ENCODE peak calls at places on chromosomes 3 and 15, in six cellular contexts. P is thyroid gland, Q is A549, U is stomach, C is body of pancreas, H is HCT116. I is an unnamed sample.

GRCh38 chr3:112744068-112744467 is 102.6 kb downstream of the CD200R1L start:
- DNase-seq in C (no peak), P (no peak), H (no peak), Q (no peak), U (no peak), I (no peak)

GRCh38 chr3:51559961-51560360 is 21.4 kb downstream of the RAD54L2 start:
- DNase-seq in C (no peak), H (no peak), P (no peak), U (no peak), Q (no peak), I (no peak)

GRCh38 chr3:112767177-112767576 is 79.5 kb downstream of the CD200R1L start:
- DNase-seq in Q (no peak), U (no peak), H (no peak), C (peak; percentile 40), P (no peak), I (no peak)

GRCh38 chr3:124587053-124587408 is 143.2 kb upstream of the UMPS start:
- DNase-seq in H (no peak), U (peak; percentile 71), P (peak; percentile 36), C (peak; percentile 79), Q (no peak), I (no peak)

GRCh38 chr3:57787867-57788623 is 31.9 kb downstream of the SLMAP start:
- DNase-seq in H (no peak), C (no peak), U (no peak), Q (no peak), P (no peak), I (no peak)

GRCh38 chr3:55166577-55167555 is 239.0 kb upstream of the LRTM1 start:
- DNase-seq in H (no peak), Q (no peak), P (peak; percentile 83), C (no peak), U (peak; percentile 61), I (no peak)

GRCh38 chr15:72375501-72375845 is 341 bp downstream of the HEXA start:
- DNase-seq in U (peak; percentile 77), P (peak; percentile 75), H (no peak), Q (no peak), C (peak; percentile 74), I (peak; percentile 41)

GRCh38 chr3:95645291-95645690 is 1169.1 kb upstream of the EPHA6 start:
- DNase-seq in H (no peak), C (no peak), Q (no peak), U (no peak), P (no peak), I (no peak)

GRCh38 chr3:56795097-56795806 is 6.5 kb downstream of the ARHGEF3 start:
- DNase-seq in U (no peak), Q (no peak), C (peak; percentile 56), P (no peak), H (no peak), I (no peak)

GRCh38 chr3:20406621-20407020 is 220.6 kb upstream of the SGO1 start:
- DNase-seq in C (no peak), P (no peak), Q (no peak), H (no peak), U (no peak), I (no peak)

GRCh38 chr15:66713843-66714508 is 11.9 kb downstream of the SMAD6 start:
- DNase-seq in Q (no peak), P (no peak), H (no peak), U (no peak), C (no peak), I (no peak)

GRCh38 chr3:14140668-14141067 is 15.8 kb downstream of the TMEM43 start:
- DNase-seq in H (no peak), U (no peak), P (no peak), C (no peak), Q (no peak), I (no peak)

GRCh38 chr3:14142567-14143270 is 17.9 kb downstream of the TMEM43 start:
- DNase-seq in P (no peak), Q (no peak), U (no peak), H (no peak), C (no peak), I (no peak)

GRCh38 chr3:14141144-14141543 is 16.3 kb downstream of the TMEM43 start:
- DNase-seq in P (no peak), H (no peak), Q (no peak), U (no peak), C (no peak), I (no peak)

GRCh38 chr3:14143271-14143605 is 18.4 kb downstream of the TMEM43 start:
- DNase-seq in H (no peak), U (no peak), P (no peak), C (no peak), Q (no peak), I (no peak)

GRCh38 chr3:14141602-14142315 is 16.9 kb downstream of the TMEM43 start:
- DNase-seq in C (no peak), Q (no peak), P (peak; percentile 52), H (no peak), U (no peak), I (no peak)
- H3K4me1 ChIP-seq in C (peaks cover 22% of the 10 kb centered on the region), Q (peaks cover 36% of the 10 kb centered on the region), P (peaks cover 23% of the 10 kb centered on the region), H (peaks cover 36% of the 10 kb centered on the region), U (peaks cover 33% of the 10 kb centered on the region), I (no peaks in the 10 kb centered on the region)

DNA sequence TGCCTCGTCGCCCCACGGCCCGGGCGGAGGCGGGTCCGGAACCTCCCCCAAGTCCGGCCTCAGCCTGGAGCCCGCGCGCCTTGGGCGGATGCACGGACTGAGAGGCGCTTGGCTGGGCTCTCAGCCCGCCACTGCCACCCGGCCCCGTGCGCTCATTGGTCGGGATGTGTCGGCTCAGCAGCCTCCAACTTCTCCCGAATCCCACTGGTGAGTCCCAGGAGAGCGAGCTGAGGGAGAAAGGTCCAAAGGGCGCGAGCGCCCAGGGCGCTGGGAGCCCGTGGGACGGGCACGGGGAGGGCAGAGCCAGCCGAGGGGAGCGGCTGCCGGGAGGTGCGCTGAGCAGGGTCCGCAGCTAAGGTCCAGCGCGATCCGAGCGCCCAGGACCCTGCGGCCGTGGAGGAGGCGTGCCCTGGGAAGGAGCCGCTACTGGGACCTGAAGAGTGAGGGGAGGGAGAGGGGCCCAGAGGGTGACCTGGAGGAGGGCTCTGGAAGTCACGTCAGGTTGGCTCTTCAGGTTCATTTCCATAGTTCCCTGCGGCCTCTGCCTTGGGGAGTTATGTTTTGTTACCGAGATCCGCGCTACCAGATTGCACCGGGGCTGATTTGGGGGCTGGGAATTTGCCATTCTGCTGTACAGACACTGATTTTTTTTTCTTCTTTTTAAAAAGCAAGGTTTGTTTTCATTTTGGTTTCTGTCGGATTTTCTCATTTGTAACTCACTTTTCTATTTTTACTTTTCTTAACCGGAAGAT is at the start of gene MME:
- DNase-seq in C (peak; percentile 2), P (peak; percentile 27), H (no peak), U (peak; percentile 34), Q (no peak), I (peak; percentile 52)
- TF ChIP-seq POLR2A in C (no peak), P (no peak), H (no peak), U (no peak), Q (no peak), I (peak; percentile 21)

GRCh38 chr3:62873672-62874397 is 1.4 kb downstream of the CADPS start:
- DNase-seq in Q (peak; percentile 13), U (no peak), P (peak; percentile 37), H (no peak), C (peak; percentile 58), I (peak; percentile 24)
- H3K4me3 ChIP-seq in Q (peak overlapping the region; percentile 48), U (peak overlapping the region; percentile 46), P (peak overlapping the region; percentile 29), H (no peak overlapping the region), C (peak overlapping the region; percentile 54), I (peak overlapping the region; percentile 37)

DNA sequence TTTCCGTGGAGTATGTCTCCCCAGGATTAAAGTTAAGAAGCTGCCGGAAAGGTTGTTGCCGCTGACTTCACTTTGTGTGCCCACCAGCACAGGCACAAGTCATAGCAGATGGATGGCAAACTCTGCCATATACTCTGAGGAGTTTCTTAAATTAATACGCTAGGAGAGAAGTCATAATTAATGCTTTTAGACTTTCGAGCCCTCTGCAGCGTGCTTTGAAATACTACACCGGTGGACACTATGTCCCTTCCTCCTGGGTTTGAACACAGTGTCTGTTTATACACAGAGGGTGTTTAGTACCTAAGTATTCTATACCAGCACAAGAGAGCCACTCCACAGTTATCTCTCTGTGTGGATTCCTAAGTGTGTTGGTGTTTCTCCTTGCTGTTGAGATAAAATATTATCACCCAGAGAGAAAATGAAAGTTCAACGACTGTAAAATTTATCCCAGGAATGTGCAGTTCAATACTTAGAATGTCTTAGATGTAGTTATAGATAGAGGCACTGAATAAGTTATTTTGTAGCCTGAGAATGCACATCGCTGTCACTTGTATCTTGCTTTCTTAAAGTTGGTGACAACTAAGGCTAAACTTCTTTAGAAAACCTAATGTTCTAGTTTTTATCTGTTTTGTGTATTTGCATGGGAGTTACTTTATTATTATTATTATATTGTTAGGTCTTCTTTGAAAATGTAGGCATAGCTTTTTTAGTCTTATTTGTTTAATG is 1.6 kb downstream of the MBNL1 start:
- DNase-seq in Q (no peak), U (no peak), H (no peak), P (no peak), C (no peak), I (peak; percentile 31)
- H3K4me1 ChIP-seq in Q (peaks cover 56% of the 10 kb centered on the region), U (peaks cover 65% of the 10 kb centered on the region), H (peaks cover 65% of the 10 kb centered on the region), P (peaks cover 26% of the 10 kb centered on the region), C (peaks cover 46% of the 10 kb centered on the region), I (peaks cover 3% of the 10 kb centered on the region)

DNA sequence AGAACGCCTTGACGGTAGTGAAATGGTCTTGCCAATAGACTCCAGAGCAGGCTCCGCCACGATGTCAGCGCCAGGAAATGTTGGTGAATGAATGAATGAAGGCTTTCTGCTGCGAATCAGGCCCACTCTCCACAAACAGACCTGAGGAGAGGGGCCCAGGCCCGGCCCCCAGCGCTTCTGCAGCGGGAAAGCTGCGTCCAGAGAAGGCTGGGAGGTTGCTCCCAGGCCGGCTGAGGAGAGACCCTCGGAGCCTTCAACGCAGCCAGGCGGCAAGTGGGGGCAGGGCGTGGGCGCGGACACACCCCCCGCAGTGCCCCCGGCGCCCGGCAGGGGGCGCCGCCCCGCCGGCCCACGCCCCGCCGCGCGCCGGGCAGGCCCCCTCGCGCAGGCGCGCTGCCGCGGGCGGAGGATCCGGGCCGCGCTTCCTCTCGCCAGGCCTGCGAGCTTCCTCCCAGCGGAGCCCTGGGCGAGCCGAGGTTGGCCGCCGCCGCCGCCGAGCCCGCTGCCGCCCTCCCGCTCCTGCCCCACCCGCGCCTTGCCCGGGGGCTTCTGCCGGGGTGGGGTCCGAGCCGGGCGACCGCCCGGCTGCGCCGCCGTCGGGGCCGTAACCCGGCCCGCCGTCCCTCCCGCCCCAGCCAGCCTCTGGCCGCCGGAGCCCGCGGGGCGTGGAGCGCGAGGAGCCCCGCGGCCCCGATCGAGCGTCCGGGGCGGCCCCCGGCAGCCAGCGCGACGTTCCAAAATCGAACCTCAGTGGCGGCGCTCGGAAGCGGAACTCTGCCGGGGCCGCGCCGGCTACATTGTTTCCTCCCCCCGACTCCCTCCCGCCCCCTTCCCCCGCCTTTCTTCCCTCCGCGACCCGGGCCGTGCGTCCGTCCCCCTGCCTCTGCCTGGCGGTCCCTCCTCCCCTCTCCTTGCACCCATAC is at the start of gene CSK:
- DNase-seq in U (peak; percentile 81), P (peak; percentile 76), Q (peak; percentile 67), H (no peak), C (peak; percentile 74), I (peak; percentile 55)
- TF ChIP-seq POLR2A in U (no peak), P (peak; percentile 43), Q (peak; percentile 88), H (no peak), C (no peak), I (no peak)

GRCh38 chr15:78620839-78621421 is at the start of gene CHRNA3:
- DNase-seq in C (no peak), P (no peak), Q (no peak), H (no peak), U (peak; percentile 9), I (no peak)
- H3K4me3 ChIP-seq in C (peak within 1 kb of the TSS; percentile 19), P (peak within 1 kb of the TSS; percentile 26), Q (peak within 1 kb of the TSS; percentile 51), H (no peak within 1 kb of the TSS), U (peak within 1 kb of the TSS; percentile 32), I (peak within 1 kb of the TSS; percentile 30)

I was measured in prostate gland.